ENCODE peak calls at places on chromosomes 16 and 17, in nine cellular contexts. One of them, this sample, is unnamed.

GRCh38 chr16:85389679-85390470 is 223.2 kb upstream of the GSE1 start:
- DNase-seq in A549: no peak
- DNase-seq in BE2C: peak
- DNase-seq in K562: no peak
- DNase-seq in stomach: no peak
- DNase-seq in mucosa of descending colon: peak
- DNase-seq in kidney: peak
- DNase-seq in heart right ventricle: peak
- DNase-seq in GM12865: no peak
- DNase-seq in this sample: no peak

GRCh38 chr17:28942925-28943324 is 8.4 kb downstream of the PHF12 start:
- DNase-seq in A549: no peak
- DNase-seq in heart right ventricle: no peak
- DNase-seq in GM12865: no peak
- DNase-seq in kidney: no peak
- DNase-seq in mucosa of descending colon: no peak
- DNase-seq in stomach: no peak
- DNase-seq in BE2C: no peak
- DNase-seq in K562: no peak
- DNase-seq in this sample: no peak

GRCh38 chr17:29615048-29615385 is 7.7 kb downstream of the CORO6 start:
- DNase-seq in A549: no peak
- DNase-seq in BE2C: no peak
- DNase-seq in heart right ventricle: no peak
- DNase-seq in GM12865: no peak
- DNase-seq in stomach: no peak
- DNase-seq in K562: peak
- DNase-seq in mucosa of descending colon: peak
- DNase-seq in kidney: no peak
- DNase-seq in this sample: no peak

GRCh38 chr16:8828541-8829165 is 31.0 kb downstream of the PMM2 start:
- DNase-seq in heart right ventricle: no peak
- DNase-seq in A549: no peak
- DNase-seq in kidney: no peak
- DNase-seq in GM12865: no peak
- DNase-seq in mucosa of descending colon: no peak
- DNase-seq in stomach: no peak
- DNase-seq in BE2C: no peak
- DNase-seq in K562: no peak
- DNase-seq in this sample: peak

GRCh38 chr17:76716146-76716833 is 5.5 kb upstream of the MXRA7 start:
- DNase-seq in heart right ventricle: no peak
- DNase-seq in A549: no peak
- DNase-seq in stomach: peak
- DNase-seq in mucosa of descending colon: no peak
- DNase-seq in K562: no peak
- DNase-seq in BE2C: no peak
- DNase-seq in kidney: no peak
- DNase-seq in GM12865: no peak
- DNase-seq in this sample: peak

GRCh38 chr17:78605429-78605828 is 28.2 kb upstream of the DNAH17 start:
- DNase-seq in kidney: no peak
- DNase-seq in A549: no peak
- DNase-seq in GM12865: no peak
- DNase-seq in stomach: no peak
- DNase-seq in heart right ventricle: no peak
- DNase-seq in K562: no peak
- DNase-seq in mucosa of descending colon: no peak
- DNase-seq in BE2C: no peak
- DNase-seq in this sample: no peak

GRCh38 chr16:685967-686366 is 1.8 kb upstream of the JMJD8 start:
- DNase-seq in A549: no peak
- DNase-seq in heart right ventricle: no peak
- DNase-seq in K562: no peak
- DNase-seq in mucosa of descending colon: no peak
- DNase-seq in kidney: no peak
- DNase-seq in GM12865: no peak
- DNase-seq in BE2C: peak
- DNase-seq in stomach: peak
- DNase-seq in this sample: peak

GRCh38 chr17:42408076-42408475 is 15.0 kb downstream of the CAVIN1 start:
- DNase-seq in kidney: no peak
- DNase-seq in K562: no peak
- DNase-seq in stomach: no peak
- DNase-seq in heart right ventricle: peak
- DNase-seq in GM12865: no peak
- DNase-seq in A549: no peak
- DNase-seq in BE2C: no peak
- DNase-seq in mucosa of descending colon: no peak
- DNase-seq in this sample: peak

GRCh38 chr17:17570798-17571716 is 20.5 kb downstream of the PEMT start:
- DNase-seq in K562: no peak
- DNase-seq in GM12865: no peak
- DNase-seq in A549: no peak
- DNase-seq in mucosa of descending colon: no peak
- DNase-seq in stomach: peak
- DNase-seq in BE2C: peak
- DNase-seq in heart right ventricle: peak
- DNase-seq in kidney: no peak
- DNase-seq in this sample: no peak

GRCh38 chr16:10828851-10829331 is 10.3 kb upstream of the TVP23A start:
- DNase-seq in K562: no peak
- DNase-seq in mucosa of descending colon: peak
- DNase-seq in kidney: peak
- DNase-seq in heart right ventricle: peak
- DNase-seq in BE2C: peak
- DNase-seq in A549: no peak
- DNase-seq in stomach: peak
- DNase-seq in GM12865: no peak
- DNase-seq in this sample: peak

GRCh38 chr16:30715777-30716445 is 16.9 kb downstream of the SRCAP start:
- DNase-seq in GM12865: peak
- DNase-seq in mucosa of descending colon: no peak
- DNase-seq in BE2C: peak
- DNase-seq in kidney: peak
- DNase-seq in K562: no peak
- DNase-seq in stomach: no peak
- DNase-seq in A549: no peak
- DNase-seq in heart right ventricle: no peak
- DNase-seq in this sample: peak

GRCh38 chr17:16477255-16477654 is 14.7 kb downstream of the LRRC75A start:
- DNase-seq in mucosa of descending colon: no peak
- DNase-seq in BE2C: no peak
- DNase-seq in kidney: no peak
- DNase-seq in A549: peak
- DNase-seq in GM12865: no peak
- DNase-seq in heart right ventricle: no peak
- DNase-seq in stomach: no peak
- DNase-seq in K562: no peak
- DNase-seq in this sample: peak

GRCh38 chr17:17030515-17031211 is 11.6 kb upstream of the MPRIP start:
- DNase-seq in kidney: no peak
- DNase-seq in BE2C: no peak
- DNase-seq in A549: no peak
- DNase-seq in stomach: no peak
- DNase-seq in GM12865: no peak
- DNase-seq in heart right ventricle: no peak
- DNase-seq in mucosa of descending colon: peak
- DNase-seq in K562: no peak
- DNase-seq in this sample: no peak

GRCh38 chr17:60091908-60092331 is 13.2 kb upstream of the HEATR6 start:
- DNase-seq in heart right ventricle: no peak
- DNase-seq in kidney: no peak
- DNase-seq in K562: no peak
- DNase-seq in mucosa of descending colon: no peak
- DNase-seq in stomach: no peak
- DNase-seq in BE2C: no peak
- DNase-seq in GM12865: peak
- DNase-seq in A549: no peak
- DNase-seq in this sample: peak

GRCh38 chr16:66553223-66553622 is 847 bp downstream of the CKLF start:
- DNase-seq in A549: no peak
- DNase-seq in K562: no peak
- DNase-seq in mucosa of descending colon: no peak
- DNase-seq in BE2C: no peak
- DNase-seq in heart right ventricle: no peak
- DNase-seq in stomach: peak
- DNase-seq in kidney: no peak
- DNase-seq in GM12865: no peak
- DNase-seq in this sample: no peak

GRCh38 chr16:50093607-50094570 is 28.1 kb downstream of the HEATR3 start:
- DNase-seq in heart right ventricle: peak
- DNase-seq in K562: no peak
- DNase-seq in GM12865: no peak
- DNase-seq in kidney: no peak
- DNase-seq in mucosa of descending colon: no peak
- DNase-seq in BE2C: no peak
- DNase-seq in A549: no peak
- DNase-seq in stomach: peak
- DNase-seq in this sample: peak

GRCh38 chr17:39517224-39517623 is 55.9 kb downstream of the CDK12 start:
- DNase-seq in A549: no peak
- DNase-seq in K562: no peak
- DNase-seq in kidney: no peak
- DNase-seq in GM12865: no peak
- DNase-seq in heart right ventricle: no peak
- DNase-seq in stomach: no peak
- DNase-seq in mucosa of descending colon: no peak
- DNase-seq in BE2C: no peak
- DNase-seq in this sample: peak

GRCh38 chr17:39507511-39507910 is 46.2 kb downstream of the CDK12 start:
- DNase-seq in stomach: no peak
- DNase-seq in mucosa of descending colon: no peak
- DNase-seq in A549: no peak
- DNase-seq in BE2C: no peak
- DNase-seq in GM12865: no peak
- DNase-seq in K562: no peak
- DNase-seq in heart right ventricle: no peak
- DNase-seq in kidney: no peak
- DNase-seq in this sample: no peak

GRCh38 chr17:39508987-39509386 is 47.7 kb downstream of the CDK12 start:
- DNase-seq in mucosa of descending colon: no peak
- DNase-seq in BE2C: no peak
- DNase-seq in A549: no peak
- DNase-seq in GM12865: no peak
- DNase-seq in kidney: no peak
- DNase-seq in heart right ventricle: no peak
- DNase-seq in K562: no peak
- DNase-seq in stomach: no peak
- DNase-seq in this sample: no peak

GRCh38 chr17:39513915-39514314 is 52.6 kb downstream of the CDK12 start:
- DNase-seq in BE2C: no peak
- DNase-seq in K562: no peak
- DNase-seq in heart right ventricle: no peak
- DNase-seq in kidney: no peak
- DNase-seq in mucosa of descending colon: no peak
- DNase-seq in stomach: no peak
- DNase-seq in GM12865: no peak
- DNase-seq in A549: no peak
- DNase-seq in this sample: no peak

DNA sequence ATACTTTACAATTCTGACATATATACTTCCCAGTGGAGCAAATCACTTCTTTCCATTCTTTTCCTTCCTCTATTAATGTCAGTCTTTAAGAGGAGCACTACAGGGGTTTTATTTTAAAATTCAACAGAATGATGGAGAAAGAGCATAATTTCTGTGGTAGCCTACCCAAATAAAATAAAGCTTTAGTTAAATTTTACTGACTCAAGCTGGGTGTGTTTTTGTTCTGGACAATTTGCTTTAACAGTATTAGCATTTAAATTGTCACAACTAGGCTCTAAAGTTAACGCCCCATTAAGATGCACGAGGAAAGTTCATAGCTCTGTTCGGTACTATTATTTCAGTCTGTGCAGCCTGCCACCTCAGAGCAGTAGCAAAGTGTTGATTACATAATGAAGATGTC is 52.0 kb downstream of the CDK12 start:
- DNase-seq in A549: no peak
- DNase-seq in GM12865: no peak
- DNase-seq in stomach: no peak
- DNase-seq in BE2C: no peak
- DNase-seq in kidney: no peak
- DNase-seq in mucosa of descending colon: no peak
- DNase-seq in heart right ventricle: no peak
- DNase-seq in K562: no peak
- DNase-seq in this sample: no peak
- H3K4me3 ChIP-seq in A549: no peak
- H3K4me3 ChIP-seq in GM12865: no peak
- H3K4me3 ChIP-seq in stomach: no peak
- H3K4me3 ChIP-seq in BE2C: no peak
- H3K4me3 ChIP-seq in kidney: no peak
- H3K4me3 ChIP-seq in mucosa of descending colon: no peak
- H3K4me3 ChIP-seq in heart right ventricle: no peak
- H3K4me3 ChIP-seq in K562: no peak
- H3K4me3 ChIP-seq in this sample: no peak

GRCh38 chr17:80910043-80910442 is 81.6 kb upstream of the CHMP6 start:
- DNase-seq in stomach: no peak
- DNase-seq in kidney: peak
- DNase-seq in mucosa of descending colon: no peak
- DNase-seq in K562: no peak
- DNase-seq in GM12865: peak
- DNase-seq in BE2C: no peak
- DNase-seq in A549: no peak
- DNase-seq in heart right ventricle: no peak
- DNase-seq in this sample: no peak
- H3K4me3 ChIP-seq in stomach: no peak
- H3K4me3 ChIP-seq in kidney: no peak
- H3K4me3 ChIP-seq in mucosa of descending colon: no peak
- H3K4me3 ChIP-seq in K562: no peak
- H3K4me3 ChIP-seq in GM12865: peak
- H3K4me3 ChIP-seq in BE2C: no peak
- H3K4me3 ChIP-seq in A549: no peak
- H3K4me3 ChIP-seq in heart right ventricle: no peak
- H3K4me3 ChIP-seq in this sample: no peak

GRCh38 chr16:77234611-77235010 is 35.4 kb downstream of the SYCE1L start:
- DNase-seq in GM12865: no peak
- DNase-seq in heart right ventricle: no peak
- DNase-seq in mucosa of descending colon: no peak
- DNase-seq in A549: no peak
- DNase-seq in K562: no peak
- DNase-seq in BE2C: no peak
- DNase-seq in kidney: no peak
- DNase-seq in stomach: no peak
- DNase-seq in this sample: peak
- H3K4me3 ChIP-seq in GM12865: no peak
- H3K4me3 ChIP-seq in heart right ventricle: no peak
- H3K4me3 ChIP-seq in mucosa of descending colon: no peak
- H3K4me3 ChIP-seq in A549: no peak
- H3K4me3 ChIP-seq in K562: no peak
- H3K4me3 ChIP-seq in BE2C: no peak
- H3K4me3 ChIP-seq in kidney: no peak
- H3K4me3 ChIP-seq in stomach: no peak
- H3K4me3 ChIP-seq in this sample: no peak

DNA sequence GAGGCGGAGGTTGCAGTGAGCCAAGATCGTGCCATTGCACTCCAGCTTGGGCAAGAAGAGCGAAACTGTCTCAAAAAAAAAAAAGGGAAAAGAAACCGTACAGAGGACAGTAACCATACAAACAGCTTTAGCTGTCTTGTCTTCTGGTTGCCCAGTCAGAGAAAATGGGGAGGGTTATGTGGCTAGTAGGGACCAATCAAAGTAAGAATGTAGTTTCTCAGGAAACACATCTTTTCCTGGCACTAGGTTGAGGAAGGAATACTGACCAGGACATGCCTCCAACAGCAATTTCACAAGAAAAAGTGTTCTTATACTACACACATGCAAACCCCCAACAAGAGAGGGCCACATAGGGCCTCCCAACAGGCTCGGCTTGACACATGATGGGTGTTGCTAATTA is 2.1 kb downstream of the MIF4GD start:
- DNase-seq in mucosa of descending colon: no peak
- DNase-seq in GM12865: no peak
- DNase-seq in A549: no peak
- DNase-seq in heart right ventricle: no peak
- DNase-seq in stomach: no peak
- DNase-seq in kidney: no peak
- DNase-seq in BE2C: no peak
- DNase-seq in K562: no peak
- DNase-seq in this sample: no peak
- H3K4me3 ChIP-seq in mucosa of descending colon: no peak
- H3K4me3 ChIP-seq in GM12865: no peak
- H3K4me3 ChIP-seq in A549: no peak
- H3K4me3 ChIP-seq in heart right ventricle: no peak
- H3K4me3 ChIP-seq in stomach: no peak
- H3K4me3 ChIP-seq in kidney: no peak
- H3K4me3 ChIP-seq in BE2C: no peak
- H3K4me3 ChIP-seq in K562: no peak
- H3K4me3 ChIP-seq in this sample: no peak